ENCODE peak calls at places on chromosome 3, in eight cellular contexts. One of them, this sample, is unnamed.

GRCh38 chr3:156416846-156417581 is 137.9 kb downstream of the SSR3 start:
- DNase-seq in A549: no peak
- DNase-seq in brain microvascular endothelial cell: no peak
- DNase-seq in GM23338: no peak
- DNase-seq in effector memory CD4-positive, alpha-beta T cell: no peak
- DNase-seq in CD8-positive, alpha-beta memory T cell: no peak
- DNase-seq in body of pancreas: no peak
- DNase-seq in A673: no peak
- DNase-seq in this sample: no peak

GRCh38 chr3:78221796-78222195 is 1181.9 kb downstream of the ROBO2 start:
- DNase-seq in A549: no peak
- DNase-seq in brain microvascular endothelial cell: no peak
- DNase-seq in GM23338: no peak
- DNase-seq in effector memory CD4-positive, alpha-beta T cell: no peak
- DNase-seq in CD8-positive, alpha-beta memory T cell: no peak
- DNase-seq in body of pancreas: no peak
- DNase-seq in A673: no peak
- DNase-seq in this sample: no peak

GRCh38 chr3:179450901-179451334 is 352 bp downstream of the GNB4 start:
- DNase-seq in A549: peak; percentile 8
- DNase-seq in brain microvascular endothelial cell: peak; percentile 25
- DNase-seq in GM23338: peak; percentile 33
- DNase-seq in effector memory CD4-positive, alpha-beta T cell: no peak
- DNase-seq in CD8-positive, alpha-beta memory T cell: no peak
- DNase-seq in body of pancreas: no peak
- DNase-seq in A673: peak; percentile 56
- DNase-seq in this sample: peak; percentile 50

GRCh38 chr3:27575509-27575908 is 91.3 kb upstream of the SLC4A7 start:
- DNase-seq in A549: no peak
- DNase-seq in brain microvascular endothelial cell: no peak
- DNase-seq in GM23338: no peak
- DNase-seq in effector memory CD4-positive, alpha-beta T cell: no peak
- DNase-seq in CD8-positive, alpha-beta memory T cell: no peak
- DNase-seq in body of pancreas: no peak
- DNase-seq in A673: no peak
- DNase-seq in this sample: no peak

GRCh38 chr3:60456180-60456579 is 795.1 kb downstream of the FHIT start:
- DNase-seq in A549: no peak
- DNase-seq in brain microvascular endothelial cell: no peak
- DNase-seq in GM23338: no peak
- DNase-seq in effector memory CD4-positive, alpha-beta T cell: no peak
- DNase-seq in CD8-positive, alpha-beta memory T cell: no peak
- DNase-seq in body of pancreas: no peak
- DNase-seq in A673: no peak
- DNase-seq in this sample: no peak

GRCh38 chr3:115092220-115092791 is 54.8 kb downstream of the ZBTB20 start:
- DNase-seq in A549: peak; percentile 38
- DNase-seq in brain microvascular endothelial cell: peak; percentile 63
- DNase-seq in GM23338: peak; percentile 68
- DNase-seq in effector memory CD4-positive, alpha-beta T cell: peak; percentile 50
- DNase-seq in CD8-positive, alpha-beta memory T cell: peak; percentile 50
- DNase-seq in body of pancreas: peak; percentile 81
- DNase-seq in A673: peak; percentile 76
- DNase-seq in this sample: peak; percentile 39

GRCh38 chr3:29176501-29176900 is 104.4 kb upstream of the RBMS3 start:
- DNase-seq in A549: no peak
- DNase-seq in brain microvascular endothelial cell: no peak
- DNase-seq in GM23338: peak; percentile 48
- DNase-seq in effector memory CD4-positive, alpha-beta T cell: no peak
- DNase-seq in CD8-positive, alpha-beta memory T cell: no peak
- DNase-seq in body of pancreas: no peak
- DNase-seq in A673: peak; percentile 19
- DNase-seq in this sample: no peak

GRCh38 chr3:188900421-188900941 is 271.3 kb upstream of the TPRG1 start:
- DNase-seq in A549: peak; percentile 8
- DNase-seq in brain microvascular endothelial cell: peak; percentile 53
- DNase-seq in GM23338: no peak
- DNase-seq in effector memory CD4-positive, alpha-beta T cell: no peak
- DNase-seq in CD8-positive, alpha-beta memory T cell: no peak
- DNase-seq in body of pancreas: no peak
- DNase-seq in A673: peak; percentile 34
- DNase-seq in this sample: no peak

GRCh38 chr3:127899200-127899599 is 15.8 kb upstream of the KBTBD12 start:
- DNase-seq in A549: no peak
- DNase-seq in brain microvascular endothelial cell: no peak
- DNase-seq in GM23338: peak; percentile 24
- DNase-seq in effector memory CD4-positive, alpha-beta T cell: no peak
- DNase-seq in CD8-positive, alpha-beta memory T cell: no peak
- DNase-seq in body of pancreas: no peak
- DNase-seq in A673: no peak
- DNase-seq in this sample: no peak

GRCh38 chr3:184227481-184227935 is 1.9 kb upstream of the VWA5B2 start:
- DNase-seq in A549: peak; percentile 71
- DNase-seq in brain microvascular endothelial cell: no peak
- DNase-seq in GM23338: peak; percentile 72
- DNase-seq in effector memory CD4-positive, alpha-beta T cell: peak; percentile 25
- DNase-seq in CD8-positive, alpha-beta memory T cell: peak; percentile 53
- DNase-seq in body of pancreas: peak; percentile 33
- DNase-seq in A673: peak; percentile 42
- DNase-seq in this sample: no peak

GRCh38 chr3:146470424-146470990 is 1.1 kb upstream of the PLSCR2 start:
- DNase-seq in A549: no peak
- DNase-seq in brain microvascular endothelial cell: no peak
- DNase-seq in GM23338: peak; percentile 30
- DNase-seq in effector memory CD4-positive, alpha-beta T cell: no peak
- DNase-seq in CD8-positive, alpha-beta memory T cell: no peak
- DNase-seq in body of pancreas: no peak
- DNase-seq in A673: no peak
- DNase-seq in this sample: no peak

GRCh38 chr3:146469206-146470017 is at the start of gene PLSCR2:
- DNase-seq in A549: peak; percentile 71
- DNase-seq in brain microvascular endothelial cell: no peak
- DNase-seq in GM23338: peak; percentile 91
- DNase-seq in effector memory CD4-positive, alpha-beta T cell: peak; percentile 61
- DNase-seq in CD8-positive, alpha-beta memory T cell: peak; percentile 76
- DNase-seq in body of pancreas: peak; percentile 91
- DNase-seq in A673: peak; percentile 27
- DNase-seq in this sample: peak; percentile 71

GRCh38 chr3:146465713-146466465 is 3.5 kb downstream of the PLSCR2 start:
- DNase-seq in A549: no peak
- DNase-seq in brain microvascular endothelial cell: no peak
- DNase-seq in GM23338: no peak
- DNase-seq in effector memory CD4-positive, alpha-beta T cell: no peak
- DNase-seq in CD8-positive, alpha-beta memory T cell: no peak
- DNase-seq in body of pancreas: no peak
- DNase-seq in A673: no peak
- DNase-seq in this sample: no peak

GRCh38 chr3:146466596-146466995 is 2.8 kb downstream of the PLSCR2 start:
- DNase-seq in A549: no peak
- DNase-seq in brain microvascular endothelial cell: no peak
- DNase-seq in GM23338: no peak
- DNase-seq in effector memory CD4-positive, alpha-beta T cell: no peak
- DNase-seq in CD8-positive, alpha-beta memory T cell: no peak
- DNase-seq in body of pancreas: no peak
- DNase-seq in A673: no peak
- DNase-seq in this sample: no peak

DNA sequence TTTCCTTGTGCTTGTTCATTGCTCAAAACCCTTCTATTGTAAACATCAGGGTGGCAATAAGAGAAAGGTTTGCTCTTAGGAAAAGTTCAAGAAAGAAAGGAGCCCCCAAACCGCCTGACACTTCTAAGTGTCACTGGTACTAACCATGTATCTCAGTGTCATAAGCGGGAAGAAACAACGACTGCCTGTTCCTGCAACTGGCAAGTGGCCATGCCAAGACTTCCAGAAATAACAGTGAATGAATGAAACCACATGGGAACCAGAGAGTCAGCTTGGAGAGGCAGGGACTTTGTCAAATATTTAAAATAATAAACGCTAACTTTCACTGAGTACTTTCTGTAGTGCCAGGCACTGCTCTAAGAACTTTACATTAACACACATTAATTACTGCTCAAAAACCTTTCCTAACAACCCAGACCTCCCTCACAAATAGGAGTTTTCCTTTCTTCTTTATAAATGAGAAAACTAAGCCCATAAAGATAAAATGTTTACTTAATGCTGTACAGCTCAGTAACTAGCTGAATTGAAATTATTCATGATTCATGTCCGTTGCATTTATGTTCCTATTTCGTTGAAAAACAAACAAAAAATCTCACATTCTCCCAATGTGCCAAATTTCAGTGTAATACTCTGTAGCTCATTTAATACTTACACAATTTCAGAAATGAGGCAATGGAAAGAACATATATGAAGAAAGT is 978 bp downstream of the PLSCR2 start:
- DNase-seq in A549: no peak
- DNase-seq in brain microvascular endothelial cell: no peak
- DNase-seq in GM23338: no peak
- DNase-seq in effector memory CD4-positive, alpha-beta T cell: no peak
- DNase-seq in CD8-positive, alpha-beta memory T cell: no peak
- DNase-seq in body of pancreas: peak; percentile 8
- DNase-seq in A673: no peak
- DNase-seq in this sample: no peak
- H3K27ac ChIP-seq in A549: peak overlapping the region; percentile 89
- H3K27ac ChIP-seq in brain microvascular endothelial cell: no peak overlapping the region
- H3K27ac ChIP-seq in GM23338: no peak overlapping the region
- H3K27ac ChIP-seq in effector memory CD4-positive, alpha-beta T cell: no peak overlapping the region
- H3K27ac ChIP-seq in CD8-positive, alpha-beta memory T cell: no peak overlapping the region
- H3K27ac ChIP-seq in body of pancreas: peak overlapping the region; percentile 98
- H3K27ac ChIP-seq in A673: no peak overlapping the region
- H3K27ac ChIP-seq in this sample: peak overlapping the region; percentile 83

GRCh38 chr3:171462224-171462623 is 2.0 kb upstream of the TNIK start:
- DNase-seq in A549: no peak
- DNase-seq in brain microvascular endothelial cell: no peak
- DNase-seq in GM23338: peak; percentile 80
- DNase-seq in effector memory CD4-positive, alpha-beta T cell: no peak
- DNase-seq in CD8-positive, alpha-beta memory T cell: peak; percentile 30
- DNase-seq in body of pancreas: no peak
- DNase-seq in A673: no peak
- DNase-seq in this sample: no peak
- H3K4me3 ChIP-seq in A549: no peak overlapping the region
- H3K4me3 ChIP-seq in brain microvascular endothelial cell: no peak overlapping the region
- H3K4me3 ChIP-seq in GM23338: peak overlapping the region; percentile 82
- H3K4me3 ChIP-seq in effector memory CD4-positive, alpha-beta T cell: peak overlapping the region; percentile 84
- H3K4me3 ChIP-seq in CD8-positive, alpha-beta memory T cell: no peak overlapping the region
- H3K4me3 ChIP-seq in body of pancreas: no peak overlapping the region
- H3K4me3 ChIP-seq in A673: no peak overlapping the region
- H3K4me3 ChIP-seq in this sample: no peak overlapping the region

DNA sequence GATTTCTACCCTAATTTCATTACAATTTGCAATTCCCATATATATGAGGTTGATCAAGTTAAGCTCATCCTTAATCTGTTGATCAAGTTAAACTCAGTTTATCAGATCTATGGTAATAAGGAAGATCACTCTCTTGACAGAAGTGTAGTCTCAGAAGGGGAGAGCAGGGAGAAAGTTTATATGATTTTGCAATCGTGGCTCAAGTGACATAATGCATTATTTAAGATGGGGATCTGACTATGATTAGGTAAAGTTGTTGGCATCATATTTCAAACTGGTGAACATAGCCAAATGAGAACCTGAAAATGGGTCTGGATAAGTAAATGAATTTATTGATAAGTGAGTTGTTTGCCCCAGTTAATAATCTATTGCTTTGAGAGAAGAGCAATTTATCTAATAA is 995.3 kb downstream of the OTOL1 start:
- DNase-seq in A549: no peak
- DNase-seq in brain microvascular endothelial cell: no peak
- DNase-seq in GM23338: no peak
- DNase-seq in effector memory CD4-positive, alpha-beta T cell: no peak
- DNase-seq in CD8-positive, alpha-beta memory T cell: no peak
- DNase-seq in body of pancreas: no peak
- DNase-seq in A673: peak; percentile 23
- DNase-seq in this sample: no peak
- H3K27ac ChIP-seq in A549: peak overlapping the region; percentile 31
- H3K27ac ChIP-seq in brain microvascular endothelial cell: peak overlapping the region; percentile 61
- H3K27ac ChIP-seq in GM23338: no peak overlapping the region
- H3K27ac ChIP-seq in effector memory CD4-positive, alpha-beta T cell: no peak overlapping the region
- H3K27ac ChIP-seq in CD8-positive, alpha-beta memory T cell: no peak overlapping the region
- H3K27ac ChIP-seq in body of pancreas: no peak overlapping the region
- H3K27ac ChIP-seq in A673: no peak overlapping the region
- H3K27ac ChIP-seq in this sample: no peak overlapping the region

GRCh38 chr3:71066849-71067261 is 516.7 kb downstream of the FOXP1 start:
- DNase-seq in A549: no peak
- DNase-seq in brain microvascular endothelial cell: peak; percentile 40
- DNase-seq in GM23338: no peak
- DNase-seq in effector memory CD4-positive, alpha-beta T cell: no peak
- DNase-seq in CD8-positive, alpha-beta memory T cell: peak; percentile 44
- DNase-seq in body of pancreas: peak; percentile 10
- DNase-seq in A673: peak; percentile 47
- DNase-seq in this sample: no peak
- H3K4me3 ChIP-seq in A549: no peak overlapping the region
- H3K4me3 ChIP-seq in brain microvascular endothelial cell: no peak overlapping the region
- H3K4me3 ChIP-seq in GM23338: peak overlapping the region; percentile 66
- H3K4me3 ChIP-seq in effector memory CD4-positive, alpha-beta T cell: peak overlapping the region; percentile 75
- H3K4me3 ChIP-seq in CD8-positive, alpha-beta memory T cell: peak overlapping the region; percentile 70
- H3K4me3 ChIP-seq in body of pancreas: no peak overlapping the region
- H3K4me3 ChIP-seq in A673: no peak overlapping the region
- H3K4me3 ChIP-seq in this sample: peak overlapping the region; percentile 83

GRCh38 chr3:50264389-50264963 is 4.5 kb upstream of the SEMA3B start:
- DNase-seq in A549: peak; percentile 48
- DNase-seq in brain microvascular endothelial cell: peak; percentile 69
- DNase-seq in GM23338: no peak
- DNase-seq in effector memory CD4-positive, alpha-beta T cell: no peak
- DNase-seq in CD8-positive, alpha-beta memory T cell: no peak
- DNase-seq in body of pancreas: peak; percentile 86
- DNase-seq in A673: peak; percentile 67
- DNase-seq in this sample: peak; percentile 93
- H3K27ac ChIP-seq in A549: peak overlapping the region; percentile 71
- H3K27ac ChIP-seq in brain microvascular endothelial cell: no peak overlapping the region
- H3K27ac ChIP-seq in GM23338: peak overlapping the region; percentile 89
- H3K27ac ChIP-seq in effector memory CD4-positive, alpha-beta T cell: no peak overlapping the region
- H3K27ac ChIP-seq in CD8-positive, alpha-beta memory T cell: no peak overlapping the region
- H3K27ac ChIP-seq in body of pancreas: peak overlapping the region; percentile 93
- H3K27ac ChIP-seq in A673: peak overlapping the region; percentile 37
- H3K27ac ChIP-seq in this sample: peak overlapping the region; percentile 94

GRCh38 chr3:120177907-120178306 is 83.7 kb upstream of the GSK3B start:
- DNase-seq in A549: no peak
- DNase-seq in brain microvascular endothelial cell: no peak
- DNase-seq in GM23338: peak; percentile 56
- DNase-seq in effector memory CD4-positive, alpha-beta T cell: no peak
- DNase-seq in CD8-positive, alpha-beta memory T cell: no peak
- DNase-seq in body of pancreas: no peak
- DNase-seq in A673: no peak
- DNase-seq in this sample: no peak
- H3K4me3 ChIP-seq in A549: no peak overlapping the region
- H3K4me3 ChIP-seq in brain microvascular endothelial cell: no peak overlapping the region
- H3K4me3 ChIP-seq in GM23338: no peak overlapping the region
- H3K4me3 ChIP-seq in effector memory CD4-positive, alpha-beta T cell: no peak overlapping the region
- H3K4me3 ChIP-seq in CD8-positive, alpha-beta memory T cell: no peak overlapping the region
- H3K4me3 ChIP-seq in body of pancreas: no peak overlapping the region
- H3K4me3 ChIP-seq in A673: no peak overlapping the region
- H3K4me3 ChIP-seq in this sample: no peak overlapping the region